ENCODE peak calls at places on chromosomes 4 and X, in four cellular contexts. One of them, this sample, is unnamed.

GRCh38 chrX:3142259-3143042 is 101.2 kb downstream of the ARSF start:
- DNase-seq in effector memory CD4-positive, alpha-beta T cell: no peak
- DNase-seq in HTR-8/SVneo: no peak
- DNase-seq in PC-3: no peak
- DNase-seq in this sample: no peak

GRCh38 chr4:140219567-140219966 is 65.6 kb upstream of the MAML3 start:
- DNase-seq in PC-3: no peak
- DNase-seq in HTR-8/SVneo: no peak
- DNase-seq in effector memory CD4-positive, alpha-beta T cell: no peak
- DNase-seq in this sample: no peak

GRCh38 chrX:43970528-43970927 is 2.7 kb downstream of the NDP start:
- DNase-seq in HTR-8/SVneo: peak; percentile 15
- DNase-seq in effector memory CD4-positive, alpha-beta T cell: no peak
- DNase-seq in PC-3: peak; percentile 57
- DNase-seq in this sample: no peak

GRCh38 chr4:10417720-10418119 is 39.5 kb downstream of the ZNF518B start:
- DNase-seq in effector memory CD4-positive, alpha-beta T cell: no peak
- DNase-seq in HTR-8/SVneo: no peak
- DNase-seq in PC-3: no peak
- DNase-seq in this sample: no peak

GRCh38 chr4:1323635-1324442 is 23.2 kb upstream of the UVSSA start:
- DNase-seq in HTR-8/SVneo: peak; percentile 35
- DNase-seq in PC-3: peak; percentile 87
- DNase-seq in effector memory CD4-positive, alpha-beta T cell: no peak
- DNase-seq in this sample: no peak

GRCh38 chrX:152958047-152958446 is 35.9 kb downstream of the PNMA5 start:
- DNase-seq in HTR-8/SVneo: no peak
- DNase-seq in effector memory CD4-positive, alpha-beta T cell: no peak
- DNase-seq in PC-3: peak; percentile 23
- DNase-seq in this sample: no peak

GRCh38 chrX:38675856-38676255 is 114.5 kb downstream of the TSPAN7 start:
- DNase-seq in effector memory CD4-positive, alpha-beta T cell: no peak
- DNase-seq in HTR-8/SVneo: no peak
- DNase-seq in PC-3: no peak
- DNase-seq in this sample: no peak

GRCh38 chrX:71533850-71534515 is 1.1 kb downstream of the OGT start:
- DNase-seq in effector memory CD4-positive, alpha-beta T cell: peak; percentile 38
- DNase-seq in HTR-8/SVneo: no peak
- DNase-seq in PC-3: peak; percentile 30
- DNase-seq in this sample: no peak

GRCh38 chrX:123336666-123337065 is 152.6 kb downstream of the GRIA3 start:
- DNase-seq in effector memory CD4-positive, alpha-beta T cell: no peak
- DNase-seq in HTR-8/SVneo: no peak
- DNase-seq in PC-3: peak; percentile 57
- DNase-seq in this sample: no peak

GRCh38 chrX:98338544-98338943 is 1454.8 kb downstream of the RPA4 start:
- DNase-seq in PC-3: no peak
- DNase-seq in HTR-8/SVneo: no peak
- DNase-seq in effector memory CD4-positive, alpha-beta T cell: no peak
- DNase-seq in this sample: no peak

GRCh38 chr4:1856071-1856919 is at the start of gene LETM1:
- DNase-seq in HTR-8/SVneo: peak; percentile 95
- DNase-seq in effector memory CD4-positive, alpha-beta T cell: peak; percentile 91
- DNase-seq in PC-3: peak; percentile 91
- DNase-seq in this sample: peak; percentile 82

GRCh38 chr4:151922811-151923210 is 162.0 kb upstream of the GATB start:
- DNase-seq in PC-3: no peak
- DNase-seq in HTR-8/SVneo: no peak
- DNase-seq in effector memory CD4-positive, alpha-beta T cell: no peak
- DNase-seq in this sample: no peak

GRCh38 chr4:100268807-100269206 is 78.5 kb upstream of the DDIT4L start:
- DNase-seq in HTR-8/SVneo: no peak
- DNase-seq in effector memory CD4-positive, alpha-beta T cell: no peak
- DNase-seq in PC-3: no peak
- DNase-seq in this sample: no peak

GRCh38 chrX:67558267-67558666 is 14.4 kb downstream of the AR start:
- DNase-seq in effector memory CD4-positive, alpha-beta T cell: no peak
- DNase-seq in HTR-8/SVneo: no peak
- DNase-seq in PC-3: no peak
- DNase-seq in this sample: no peak

GRCh38 chrX:153995504-153995903 is 22.9 kb downstream of the TMEM187 start:
- DNase-seq in effector memory CD4-positive, alpha-beta T cell: no peak
- DNase-seq in HTR-8/SVneo: no peak
- DNase-seq in PC-3: no peak
- DNase-seq in this sample: no peak

GRCh38 chrX:69137371-69137881 is 27.8 kb downstream of the PJA1 start:
- DNase-seq in PC-3: no peak
- DNase-seq in HTR-8/SVneo: no peak
- DNase-seq in effector memory CD4-positive, alpha-beta T cell: no peak
- DNase-seq in this sample: no peak

GRCh38 chr4:87122252-87122651 is 98.2 kb downstream of the KLHL8 start:
- DNase-seq in PC-3: no peak
- DNase-seq in HTR-8/SVneo: no peak
- DNase-seq in effector memory CD4-positive, alpha-beta T cell: no peak
- DNase-seq in this sample: no peak

GRCh38 chr4:1376841-1377605 is 29.2 kb downstream of the NKX1-1 start:
- DNase-seq in HTR-8/SVneo: no peak
- DNase-seq in PC-3: no peak
- DNase-seq in effector memory CD4-positive, alpha-beta T cell: no peak
- DNase-seq in this sample: no peak

GRCh38 chrX:13387656-13388421 is 68.0 kb upstream of the ATXN3L start:
- DNase-seq in effector memory CD4-positive, alpha-beta T cell: no peak
- DNase-seq in HTR-8/SVneo: no peak
- DNase-seq in PC-3: peak; percentile 22
- DNase-seq in this sample: no peak

GRCh38 chr4:56803473-56803872 is 18.0 kb downstream of the SPINK2 start:
- DNase-seq in HTR-8/SVneo: no peak
- DNase-seq in PC-3: peak; percentile 15
- DNase-seq in effector memory CD4-positive, alpha-beta T cell: no peak
- DNase-seq in this sample: no peak

GRCh38 chr4:48836658-48837057 is 5.8 kb downstream of the OCIAD1 start:
- DNase-seq in HTR-8/SVneo: no peak
- DNase-seq in PC-3: no peak
- DNase-seq in effector memory CD4-positive, alpha-beta T cell: no peak
- DNase-seq in this sample: no peak

GRCh38 chr4:102758241-102758871 is 2.4 kb downstream of the MANBA start:
- DNase-seq in effector memory CD4-positive, alpha-beta T cell: no peak
- DNase-seq in PC-3: peak; percentile 25
- DNase-seq in HTR-8/SVneo: no peak
- DNase-seq in this sample: no peak

GRCh38 chrX:43589735-43590515 is 66.2 kb upstream of the MAOA start:
- DNase-seq in HTR-8/SVneo: no peak
- DNase-seq in effector memory CD4-positive, alpha-beta T cell: no peak
- DNase-seq in PC-3: peak; percentile 74
- DNase-seq in this sample: no peak

GRCh38 chr4:38832624-38833528 is 23.7 kb downstream of the TLR6 start:
- DNase-seq in PC-3: no peak
- DNase-seq in HTR-8/SVneo: no peak
- DNase-seq in effector memory CD4-positive, alpha-beta T cell: no peak
- DNase-seq in this sample: no peak

GRCh38 chr4:3424522-3425095 is 17.2 kb upstream of the HGFAC start:
- DNase-seq in HTR-8/SVneo: no peak
- DNase-seq in effector memory CD4-positive, alpha-beta T cell: no peak
- DNase-seq in PC-3: no peak
- DNase-seq in this sample: no peak

GRCh38 chr4:8205749-8206611 is 6.9 kb downstream of the SH3TC1 start:
- DNase-seq in effector memory CD4-positive, alpha-beta T cell: no peak
- DNase-seq in HTR-8/SVneo: no peak
- DNase-seq in PC-3: no peak
- DNase-seq in this sample: no peak

GRCh38 chrX:16892504-16893362 is 22.6 kb upstream of the RBBP7 start:
- DNase-seq in effector memory CD4-positive, alpha-beta T cell: peak; percentile 25
- DNase-seq in HTR-8/SVneo: peak; percentile 88
- DNase-seq in PC-3: peak; percentile 85
- DNase-seq in this sample: peak; percentile 63

GRCh38 chrX:48468247-48468671 is 1.8 kb downstream of the SLC38A5 start:
- DNase-seq in effector memory CD4-positive, alpha-beta T cell: no peak
- DNase-seq in HTR-8/SVneo: no peak
- DNase-seq in PC-3: no peak
- DNase-seq in this sample: no peak

GRCh38 chr4:185787926-185788679 is 23.9 kb downstream of the SORBS2 start:
- DNase-seq in effector memory CD4-positive, alpha-beta T cell: no peak
- DNase-seq in PC-3: no peak
- DNase-seq in HTR-8/SVneo: no peak
- DNase-seq in this sample: no peak

GRCh38 chr4:138611721-138612120 is 369.6 kb upstream of the SLC7A11 start:
- DNase-seq in HTR-8/SVneo: no peak
- DNase-seq in effector memory CD4-positive, alpha-beta T cell: no peak
- DNase-seq in PC-3: no peak
- DNase-seq in this sample: no peak

GRCh38 chr4:109432676-109433075 is 939 bp upstream of the SEC24B start:
- DNase-seq in PC-3: no peak
- DNase-seq in effector memory CD4-positive, alpha-beta T cell: no peak
- DNase-seq in HTR-8/SVneo: no peak
- DNase-seq in this sample: no peak

GRCh38 chrX:109299091-109299490 is 182.8 kb downstream of the GUCY2F start:
- DNase-seq in effector memory CD4-positive, alpha-beta T cell: no peak
- DNase-seq in HTR-8/SVneo: no peak
- DNase-seq in PC-3: no peak
- DNase-seq in this sample: peak; percentile 35

GRCh38 chrX:111360839-111361238 is 51.2 kb downstream of the DCX start:
- DNase-seq in effector memory CD4-positive, alpha-beta T cell: no peak
- DNase-seq in PC-3: no peak
- DNase-seq in HTR-8/SVneo: no peak
- DNase-seq in this sample: no peak

GRCh38 chrX:47562615-47563243 is 1.7 kb downstream of the ARAF start:
- DNase-seq in PC-3: peak; percentile 36
- DNase-seq in effector memory CD4-positive, alpha-beta T cell: no peak
- DNase-seq in HTR-8/SVneo: no peak
- DNase-seq in this sample: no peak

GRCh38 chrX:96700625-96701024 is 16.0 kb downstream of the DIAPH2 start:
- DNase-seq in effector memory CD4-positive, alpha-beta T cell: no peak
- DNase-seq in PC-3: no peak
- DNase-seq in HTR-8/SVneo: no peak
- DNase-seq in this sample: no peak

GRCh38 chr4:101198741-101199339 is 148.5 kb downstream of the PPP3CA start:
- DNase-seq in effector memory CD4-positive, alpha-beta T cell: no peak
- DNase-seq in HTR-8/SVneo: no peak
- DNase-seq in PC-3: no peak
- DNase-seq in this sample: no peak

GRCh38 chrX:39764441-39764914 is 333.3 kb downstream of the BCOR start:
- DNase-seq in HTR-8/SVneo: no peak
- DNase-seq in PC-3: no peak
- DNase-seq in effector memory CD4-positive, alpha-beta T cell: no peak
- DNase-seq in this sample: no peak

GRCh38 chrX:19792412-19792811 is 95.0 kb downstream of the SH3KBP1 start:
- DNase-seq in HTR-8/SVneo: no peak
- DNase-seq in effector memory CD4-positive, alpha-beta T cell: no peak
- DNase-seq in PC-3: no peak
- DNase-seq in this sample: no peak

GRCh38 chr4:36224969-36225903 is 19.1 kb downstream of the ARAP2 start:
- DNase-seq in PC-3: peak; percentile 8
- DNase-seq in HTR-8/SVneo: no peak
- DNase-seq in effector memory CD4-positive, alpha-beta T cell: no peak
- DNase-seq in this sample: no peak